ENCODE peak calls at places on chromosomes 6 and 20, in six cellular contexts. One of them, this sample, is unnamed.

GRCh38 chr20:32205502-32206382 is 1.8 kb downstream of the PLAGL2 start:
- DNase-seq in NAMALWA: peak
- DNase-seq in uterus: no peak
- DNase-seq in effector memory CD8-positive, alpha-beta T cell: no peak
- DNase-seq in lower lobe of right lung: no peak
- DNase-seq in brain microvascular endothelial cell: no peak
- DNase-seq in this sample: no peak

GRCh38 chr20:22411568-22412450 is 172.6 kb downstream of the FOXA2 start:
- DNase-seq in uterus: peak
- DNase-seq in brain microvascular endothelial cell: no peak
- DNase-seq in effector memory CD8-positive, alpha-beta T cell: no peak
- DNase-seq in lower lobe of right lung: no peak
- DNase-seq in NAMALWA: no peak
- DNase-seq in this sample: peak

GRCh38 chr20:57651977-57652864 is 32.0 kb upstream of the ZBP1 start:
- DNase-seq in uterus: peak
- DNase-seq in brain microvascular endothelial cell: no peak
- DNase-seq in NAMALWA: no peak
- DNase-seq in effector memory CD8-positive, alpha-beta T cell: no peak
- DNase-seq in lower lobe of right lung: peak
- DNase-seq in this sample: no peak

GRCh38 chr6:27547157-27548075 is 74.5 kb upstream of the ZNF184 start:
- DNase-seq in lower lobe of right lung: no peak
- DNase-seq in uterus: no peak
- DNase-seq in brain microvascular endothelial cell: peak
- DNase-seq in effector memory CD8-positive, alpha-beta T cell: no peak
- DNase-seq in NAMALWA: peak
- DNase-seq in this sample: peak

GRCh38 chr6:111563581-111563980 is 42.1 kb downstream of the TRAF3IP2 start:
- DNase-seq in brain microvascular endothelial cell: no peak
- DNase-seq in lower lobe of right lung: no peak
- DNase-seq in uterus: no peak
- DNase-seq in NAMALWA: no peak
- DNase-seq in effector memory CD8-positive, alpha-beta T cell: no peak
- DNase-seq in this sample: no peak

GRCh38 chr20:18683839-18684238 is 96.0 kb downstream of the DTD1 start:
- DNase-seq in uterus: no peak
- DNase-seq in NAMALWA: no peak
- DNase-seq in effector memory CD8-positive, alpha-beta T cell: no peak
- DNase-seq in brain microvascular endothelial cell: no peak
- DNase-seq in lower lobe of right lung: no peak
- DNase-seq in this sample: no peak

GRCh38 chr6:159999240-159999671 is 30.4 kb downstream of the IGF2R start:
- DNase-seq in NAMALWA: no peak
- DNase-seq in lower lobe of right lung: no peak
- DNase-seq in uterus: no peak
- DNase-seq in effector memory CD8-positive, alpha-beta T cell: no peak
- DNase-seq in brain microvascular endothelial cell: no peak
- DNase-seq in this sample: no peak

GRCh38 chr6:162706236-162706635 is 21.3 kb downstream of the PRKN start:
- DNase-seq in brain microvascular endothelial cell: no peak
- DNase-seq in lower lobe of right lung: peak
- DNase-seq in uterus: peak
- DNase-seq in NAMALWA: no peak
- DNase-seq in effector memory CD8-positive, alpha-beta T cell: no peak
- DNase-seq in this sample: no peak

GRCh38 chr6:53327017-53327395 is 21.7 kb downstream of the ELOVL5 start:
- DNase-seq in brain microvascular endothelial cell: no peak
- DNase-seq in lower lobe of right lung: no peak
- DNase-seq in uterus: no peak
- DNase-seq in effector memory CD8-positive, alpha-beta T cell: no peak
- DNase-seq in NAMALWA: no peak
- DNase-seq in this sample: no peak

GRCh38 chr20:44395963-44396340 is 40.5 kb downstream of the HNF4A start:
- DNase-seq in uterus: no peak
- DNase-seq in NAMALWA: no peak
- DNase-seq in effector memory CD8-positive, alpha-beta T cell: no peak
- DNase-seq in lower lobe of right lung: no peak
- DNase-seq in brain microvascular endothelial cell: no peak
- DNase-seq in this sample: no peak

GRCh38 chr6:35468980-35469710 is 944 bp downstream of the RPL10A start:
- DNase-seq in NAMALWA: peak
- DNase-seq in lower lobe of right lung: no peak
- DNase-seq in effector memory CD8-positive, alpha-beta T cell: no peak
- DNase-seq in uterus: peak
- DNase-seq in brain microvascular endothelial cell: no peak
- DNase-seq in this sample: no peak

GRCh38 chr6:15299430-15300131 is 53.7 kb downstream of the JARID2 start:
- DNase-seq in lower lobe of right lung: peak
- DNase-seq in effector memory CD8-positive, alpha-beta T cell: peak
- DNase-seq in NAMALWA: peak
- DNase-seq in brain microvascular endothelial cell: no peak
- DNase-seq in uterus: no peak
- DNase-seq in this sample: no peak

GRCh38 chr6:169289671-169290408 is 36.2 kb upstream of the THBS2 start:
- DNase-seq in brain microvascular endothelial cell: peak
- DNase-seq in effector memory CD8-positive, alpha-beta T cell: no peak
- DNase-seq in lower lobe of right lung: no peak
- DNase-seq in uterus: peak
- DNase-seq in NAMALWA: no peak
- DNase-seq in this sample: no peak

GRCh38 chr20:50172347-50173013 is 18.1 kb upstream of the CEBPB start:
- DNase-seq in NAMALWA: no peak
- DNase-seq in brain microvascular endothelial cell: peak
- DNase-seq in lower lobe of right lung: peak
- DNase-seq in effector memory CD8-positive, alpha-beta T cell: no peak
- DNase-seq in uterus: peak
- DNase-seq in this sample: peak

GRCh38 chr6:46969206-46969605 is 47.5 kb upstream of the ADGRF5 start:
- DNase-seq in brain microvascular endothelial cell: no peak
- DNase-seq in NAMALWA: no peak
- DNase-seq in lower lobe of right lung: no peak
- DNase-seq in effector memory CD8-positive, alpha-beta T cell: no peak
- DNase-seq in uterus: no peak
- DNase-seq in this sample: no peak

GRCh38 chr20:63086421-63087235 is 79.9 kb upstream of the BHLHE23 start:
- DNase-seq in uterus: no peak
- DNase-seq in lower lobe of right lung: peak
- DNase-seq in brain microvascular endothelial cell: no peak
- DNase-seq in effector memory CD8-positive, alpha-beta T cell: no peak
- DNase-seq in NAMALWA: no peak
- DNase-seq in this sample: no peak

GRCh38 chr6:34774967-34775366 is 16.9 kb upstream of the BLTP3A start:
- DNase-seq in brain microvascular endothelial cell: no peak
- DNase-seq in NAMALWA: no peak
- DNase-seq in lower lobe of right lung: no peak
- DNase-seq in uterus: no peak
- DNase-seq in effector memory CD8-positive, alpha-beta T cell: no peak
- DNase-seq in this sample: no peak

GRCh38 chr6:125753218-125753936 is 3.9 kb downstream of the HEY2 start:
- DNase-seq in lower lobe of right lung: no peak
- DNase-seq in uterus: no peak
- DNase-seq in NAMALWA: peak
- DNase-seq in effector memory CD8-positive, alpha-beta T cell: no peak
- DNase-seq in brain microvascular endothelial cell: no peak
- DNase-seq in this sample: no peak

GRCh38 chr20:35974256-35974655 is 5.9 kb downstream of the CNBD2 start:
- DNase-seq in NAMALWA: no peak
- DNase-seq in brain microvascular endothelial cell: no peak
- DNase-seq in uterus: no peak
- DNase-seq in lower lobe of right lung: no peak
- DNase-seq in effector memory CD8-positive, alpha-beta T cell: no peak
- DNase-seq in this sample: no peak

GRCh38 chr6:163232015-163232523 is 182.4 kb upstream of the QKI start:
- DNase-seq in lower lobe of right lung: peak
- DNase-seq in effector memory CD8-positive, alpha-beta T cell: no peak
- DNase-seq in NAMALWA: no peak
- DNase-seq in uterus: no peak
- DNase-seq in brain microvascular endothelial cell: no peak
- DNase-seq in this sample: no peak

GRCh38 chr20:59985864-59986263 is 27.6 kb downstream of the CDH26 start:
- DNase-seq in effector memory CD8-positive, alpha-beta T cell: no peak
- DNase-seq in NAMALWA: peak
- DNase-seq in uterus: no peak
- DNase-seq in brain microvascular endothelial cell: no peak
- DNase-seq in lower lobe of right lung: no peak
- DNase-seq in this sample: peak

This sample was measured in SHP77.